ENCODE peak calls at places on chromosomes 1 and 21, in seven cellular contexts. Q is IMR-90, S is ovary, G is right lobe of liver, L is body of pancreas, U is GM12878, K is sigmoid colon. X is an unnamed sample. For H3K4me1, the result is how much of the 10 kb centered on the place peaks cover.

GRCh38 chr1:31302749-31303441 is 6.1 kb downstream of the ZCCHC17 start:
- DNase-seq in G (no peak), S (no peak), Q (peak), U (no peak), K (no peak), L (no peak), X (no peak)

GRCh38 chr1:166843322-166843721 is 4.0 kb downstream of the POGK start:
- DNase-seq in L (no peak), U (no peak), Q (no peak), K (no peak), G (no peak), S (no peak), X (no peak)

GRCh38 chr1:225653463-225654276 is 747 bp upstream of the ENAH start:
- DNase-seq in G (peak), L (peak), K (peak), Q (peak), S (peak), U (no peak), X (peak)

GRCh38 chr1:182198006-182198605 is 136.6 kb upstream of the ZNF648 start:
- DNase-seq in G (no peak), U (no peak), L (no peak), Q (no peak), S (no peak), K (no peak), X (no peak)

GRCh38 chr21:37368536-37369279 is 2.1 kb downstream of the DYRK1A start:
- DNase-seq in U (no peak), Q (peak), G (no peak), L (no peak), K (no peak), S (no peak), X (no peak)

GRCh38 chr1:193185861-193186714 is at the start of gene B3GALT2:
- DNase-seq in G (no peak), U (no peak), L (peak), K (peak), S (no peak), Q (peak), X (no peak)

GRCh38 chr1:248165186-248165585 is 9.4 kb upstream of the OR2M2 start:
- DNase-seq in Q (no peak), K (no peak), S (no peak), G (no peak), U (no peak), L (no peak), X (no peak)

GRCh38 chr1:98355656-98356384 is 305.7 kb upstream of the SNX7 start:
- DNase-seq in K (no peak), Q (peak), G (no peak), S (no peak), U (no peak), L (no peak), X (no peak)

GRCh38 chr1:17212487-17213121 is 7.7 kb downstream of the PADI1 start:
- DNase-seq in G (no peak), L (peak), K (no peak), S (no peak), Q (peak), U (no peak), X (peak)

GRCh38 chr1:180930687-180931086 is 18.0 kb downstream of the KIAA1614 start:
- DNase-seq in U (no peak), L (no peak), G (no peak), S (no peak), K (no peak), Q (no peak), X (no peak)

GRCh38 chr21:15444118-15444960 is 285.4 kb upstream of the USP25 start:
- DNase-seq in U (no peak), S (no peak), K (no peak), G (peak), Q (no peak), L (no peak), X (no peak)

GRCh38 chr1:85818371-85818770 is 110.1 kb upstream of the ZNHIT6 start:
- DNase-seq in G (no peak), L (no peak), Q (peak), K (no peak), S (no peak), U (no peak), X (no peak)

GRCh38 chr21:41953831-41954653 is at the start of gene C2CD2:
- DNase-seq in U (no peak), Q (peak), S (peak), K (peak), G (peak), L (peak), X (peak)

GRCh38 chr1:40060351-40060750 is 19.8 kb downstream of the CAP1 start:
- DNase-seq in S (no peak), K (no peak), Q (no peak), G (no peak), U (no peak), L (no peak), X (no peak)

GRCh38 chr1:246837418-246838117 is 94.2 kb downstream of the AHCTF1 start:
- DNase-seq in K (no peak), L (no peak), G (no peak), Q (peak), U (peak), S (no peak), X (no peak)

GRCh38 chr21:37536616-37537278 is 170.2 kb downstream of the DYRK1A start:
- DNase-seq in K (peak), G (no peak), L (no peak), Q (no peak), U (no peak), S (no peak), X (no peak)

GRCh38 chr1:43822040-43822439 is 111.6 kb upstream of the ARTN start:
- DNase-seq in S (no peak), U (no peak), G (no peak), L (no peak), Q (peak), K (peak), X (no peak)

GRCh38 chr1:94530373-94530878 is 11.1 kb downstream of the F3 start:
- DNase-seq in K (no peak), Q (no peak), U (no peak), L (no peak), S (no peak), G (no peak), X (no peak)

GRCh38 chr1:203131548-203132200 is 4.1 kb downstream of the ADORA1 start:
- DNase-seq in K (peak), S (no peak), G (no peak), L (no peak), U (no peak), Q (no peak), X (no peak)

GRCh38 chr1:14784790-14785773 is 186.6 kb downstream of the KAZN start:
- DNase-seq in G (no peak), U (no peak), K (no peak), L (no peak), S (no peak), Q (no peak), X (no peak)

GRCh38 chr1:9410737-9411297 is 118.1 kb downstream of the SPSB1 start:
- DNase-seq in L (no peak), K (no peak), S (no peak), G (no peak), U (peak), Q (peak), X (no peak)

GRCh38 chr1:156809711-156810366 is 6.8 kb downstream of the SH2D2A start:
- DNase-seq in L (no peak), U (no peak), S (no peak), K (no peak), G (no peak), Q (no peak), X (peak)

GRCh38 chr1:29956343-29957030 is 720.2 kb downstream of the PTPRU start:
- DNase-seq in G (peak), U (no peak), K (peak), L (no peak), Q (no peak), S (no peak), X (no peak)

GRCh38 chr1:65431111-65431705 is 10.7 kb downstream of the LEPR start:
- DNase-seq in U (no peak), K (no peak), Q (peak), S (no peak), G (no peak), L (no peak), X (no peak)

DNA sequence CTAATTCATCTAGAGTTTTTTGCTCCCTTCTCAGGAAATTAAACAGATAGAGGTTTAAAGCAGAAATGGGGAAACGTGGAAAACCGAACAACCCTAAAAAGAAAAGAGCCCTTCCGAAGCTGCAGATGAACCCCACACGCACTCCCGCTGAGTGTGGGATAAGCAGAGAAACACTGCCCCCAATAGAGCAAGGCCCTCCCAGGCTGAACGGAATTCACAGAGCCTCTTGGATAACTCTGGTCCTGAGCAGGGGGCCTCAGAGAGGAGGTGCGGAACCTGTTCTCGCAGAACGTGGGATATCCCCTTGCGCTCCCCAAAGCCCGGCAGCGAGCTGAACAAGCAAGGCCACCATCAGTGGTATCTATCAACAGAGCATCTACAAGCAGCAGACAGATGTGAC is 44.9 kb downstream of the SSBP3 start:
- DNase-seq in K (no peak), S (peak), L (no peak), G (no peak), U (no peak), Q (no peak), X (no peak)
- H3K4me1 ChIP-seq in K (under half), S (under half), L (under half), G (under half), U (under half), Q (under half), X (under half)

DNA sequence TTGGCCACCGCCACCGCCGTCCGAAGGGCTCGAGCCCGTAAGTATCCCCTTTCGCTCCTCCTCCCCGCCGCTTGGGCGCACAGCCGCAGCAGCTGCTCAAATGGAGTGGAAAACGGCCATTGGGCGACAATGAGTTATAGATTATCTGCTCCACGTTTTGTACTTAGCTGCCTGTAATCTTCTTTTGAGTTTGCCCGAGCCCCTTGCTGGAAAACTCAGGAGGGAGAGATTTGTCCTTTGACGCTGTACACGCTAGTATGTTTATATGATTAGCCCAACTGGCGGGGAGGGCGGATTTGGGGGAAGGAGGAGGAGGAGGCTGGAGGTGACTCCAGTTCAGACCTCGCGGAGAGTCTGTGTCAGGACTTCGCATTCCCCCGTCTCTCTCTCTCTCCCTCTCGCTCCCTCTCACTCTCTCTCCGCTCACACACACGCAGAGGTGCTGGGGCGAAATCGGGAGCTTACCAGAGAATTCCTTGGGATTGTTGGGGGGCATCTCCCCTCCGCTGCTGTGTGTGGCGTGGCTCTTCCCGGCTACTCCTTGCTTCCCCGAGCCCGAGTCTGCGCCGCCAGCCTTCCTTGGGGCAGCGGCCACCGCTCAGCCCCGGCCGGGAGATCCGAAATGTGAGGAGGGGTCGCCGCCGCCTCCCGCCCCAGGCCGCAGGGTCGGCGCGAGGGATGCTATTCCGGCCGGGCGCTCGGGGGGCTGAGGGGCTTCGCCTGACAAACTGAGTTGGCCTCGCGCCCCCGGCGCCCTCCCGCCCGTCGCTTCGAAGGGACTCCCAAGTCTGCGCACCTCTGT is 499 bp downstream of the ADGRL2 start:
- DNase-seq in U (no peak), G (peak), K (peak), Q (peak), S (peak), L (peak), X (peak)
- TF ChIP-seq POLR2A in U (no peak), G (peak), K (peak), Q (no peak), S (peak), L (peak), X (no peak)

DNA sequence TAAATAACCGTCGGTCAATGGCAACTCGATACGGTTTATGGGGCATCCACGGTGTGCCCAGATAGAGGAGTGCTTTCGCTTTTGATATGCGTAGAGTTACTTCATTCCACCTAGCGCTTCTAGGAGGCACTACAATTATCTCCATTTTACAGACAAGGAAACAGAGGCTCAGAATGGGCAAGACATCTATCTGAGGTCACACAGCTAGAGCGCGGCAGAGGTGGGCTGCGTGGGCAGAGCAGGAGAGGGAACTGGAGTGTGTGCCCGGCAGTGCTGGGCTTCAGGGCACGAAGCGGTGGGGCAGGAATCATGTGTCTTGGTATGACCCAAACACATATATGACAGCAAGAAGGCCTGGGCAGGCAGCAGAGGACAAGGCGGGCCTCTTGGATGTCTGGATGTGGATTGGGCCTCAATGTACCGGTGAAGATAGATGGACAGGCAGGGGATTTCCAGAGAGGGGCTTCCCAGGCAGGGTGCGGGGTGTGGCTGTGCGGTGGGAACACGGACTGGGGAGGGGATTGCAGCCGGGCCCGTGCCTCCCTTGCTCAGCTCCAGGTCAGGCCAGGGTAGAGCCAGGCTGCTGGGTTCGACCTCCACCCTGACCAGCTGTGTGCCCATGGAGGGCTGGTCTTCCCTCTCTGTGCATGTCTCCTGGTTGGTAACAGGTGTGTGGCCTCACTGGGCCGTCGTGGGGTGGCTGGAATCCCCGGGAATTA is 21.2 kb downstream of the TP73 start:
- DNase-seq in K (no peak), Q (no peak), U (peak), S (peak), L (peak), G (no peak), X (no peak)
- H3K4me3 ChIP-seq in K (no peak), Q (no peak), U (peak), S (no peak), L (no peak), G (no peak), X (peak)

DNA sequence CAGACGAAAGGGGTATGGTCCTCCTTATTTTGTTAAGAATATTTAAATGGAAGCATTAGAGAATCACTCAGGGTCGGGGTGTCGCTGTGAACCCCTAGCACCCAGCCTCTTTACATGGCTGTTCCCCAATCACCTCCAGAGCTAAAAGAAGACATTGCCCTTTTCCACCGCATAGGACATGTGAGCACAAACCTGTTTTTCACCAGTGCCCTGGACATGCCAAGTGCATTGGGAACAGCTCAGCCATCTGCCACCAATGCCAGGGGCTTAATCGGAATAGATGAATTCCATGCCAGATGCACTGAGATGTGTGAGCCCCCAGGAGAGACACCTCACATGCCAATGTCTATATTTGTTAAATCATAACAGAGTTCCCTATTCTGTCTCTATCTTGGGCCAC is 33.3 kb downstream of the EIF2D start:
- DNase-seq in Q (no peak), S (no peak), L (no peak), K (no peak), U (no peak), G (no peak), X (no peak)
- H3K4me1 ChIP-seq in Q (under half), S (under half), L (under half), K (under half), U (half or more), G (under half), X (under half)